ENCODE peak calls at places on chromosomes 11 and 22, in six cellular contexts. F, N, P, R, I and C are unnamed samples.

GRCh38 chr11:85742873-85743275 is 56.9 kb upstream of the CCDC89 start:
- DNase-seq in P (no peak), R (no peak), I (peak; percentile 79), N (no peak), F (no peak), C (no peak)

GRCh38 chr11:46543564-46543963 is 50.3 kb downstream of the AMBRA1 start:
- DNase-seq in R (no peak), I (no peak), F (no peak), N (no peak), P (no peak), C (no peak)

GRCh38 chr11:57704932-57705331 is 7.1 kb downstream of the MED19 start:
- DNase-seq in F (no peak), N (no peak), R (no peak), P (no peak), I (no peak), C (no peak)

GRCh38 chr11:65640483-65641207 is 2.7 kb downstream of the SIPA1 start:
- DNase-seq in R (no peak), P (no peak), I (no peak), F (no peak), N (no peak), C (no peak)

GRCh38 chr11:120608760-120609211 is 97.2 kb downstream of the GRIK4 start:
- DNase-seq in R (peak; percentile 22), N (peak; percentile 8), F (no peak), I (no peak), P (no peak), C (peak; percentile 77)

GRCh38 chr11:36273110-36273509 is 16.1 kb downstream of the COMMD9 start:
- DNase-seq in N (no peak), R (no peak), F (no peak), P (no peak), I (no peak), C (no peak)

GRCh38 chr11:106021181-106021966 is 666 bp downstream of the MSANTD4 start:
- DNase-seq in P (peak; percentile 71), F (no peak), I (no peak), R (peak; percentile 65), N (peak; percentile 85), C (no peak)

GRCh38 chr11:80320765-80321164 is 879.9 kb upstream of the TENM4 start:
- DNase-seq in P (no peak), N (no peak), F (no peak), R (no peak), I (no peak), C (peak; percentile 14)

GRCh38 chr11:30049214-30049613 is 32.4 kb upstream of the KCNA4 start:
- DNase-seq in N (no peak), F (no peak), P (no peak), R (no peak), I (no peak), C (no peak)

GRCh38 chr22:37563153-37564081 is 3.1 kb downstream of the CDC42EP1 start:
- DNase-seq in I (peak; percentile 95), R (peak; percentile 94), N (peak; percentile 78), F (peak; percentile 62), P (peak; percentile 96), C (no peak)

GRCh38 chr11:119461250-119461963 is 38.4 kb upstream of the THY1 start:
- DNase-seq in F (no peak), R (peak; percentile 30), I (peak; percentile 37), N (no peak), P (no peak), C (no peak)

GRCh38 chr22:34068011-34068410 is 147.7 kb upstream of the LARGE1 start:
- DNase-seq in I (no peak), R (no peak), N (no peak), P (no peak), F (no peak), C (no peak)

GRCh38 chr22:47156352-47157092 is 394.1 kb downstream of the TBC1D22A start:
- DNase-seq in R (no peak), I (no peak), N (no peak), F (no peak), P (no peak), C (no peak)

GRCh38 chr11:68213135-68213515 is at the start of gene KMT5B:
- DNase-seq in P (peak; percentile 57), I (no peak), R (peak; percentile 72), F (no peak), N (no peak), C (peak; percentile 85)

GRCh38 chr11:27075192-27075591 is 34.6 kb downstream of the BBOX1 start:
- DNase-seq in I (no peak), R (peak; percentile 30), P (peak; percentile 27), F (no peak), N (peak; percentile 25), C (no peak)

GRCh38 chr11:79415411-79415810 is 25.4 kb downstream of the TENM4 start:
- DNase-seq in F (no peak), P (peak; percentile 22), N (no peak), I (no peak), R (no peak), C (no peak)

GRCh38 chr11:46410021-46410420 is 18.4 kb upstream of the CHRM4 start:
- DNase-seq in F (no peak), P (no peak), R (no peak), N (no peak), I (no peak), C (peak; percentile 85)

GRCh38 chr22:30422481-30423295 is 2.9 kb upstream of the MTFP1 start:
- DNase-seq in N (peak; percentile 81), P (peak; percentile 98), F (no peak), R (peak; percentile 91), I (peak; percentile 97), C (peak; percentile 76)

GRCh38 chr11:116471608-116472007 is 301.2 kb downstream of the BUD13 start:
- DNase-seq in R (peak; percentile 88), N (peak; percentile 10), F (peak; percentile 3), P (peak; percentile 7), I (peak; percentile 65), C (no peak)

GRCh38 chr11:20647976-20648565 is 21.3 kb upstream of the NELL1 start:
- DNase-seq in F (peak; percentile 36), R (peak; percentile 62), I (peak; percentile 45), N (peak; percentile 8), P (peak; percentile 67), C (peak; percentile 69)

GRCh38 chr11:46295312-46295995 is 18.0 kb downstream of the CREB3L1 start:
- DNase-seq in R (peak; percentile 66), N (no peak), P (peak; percentile 74), F (no peak), I (peak; percentile 64), C (peak; percentile 99)

GRCh38 chr11:61069427-61069826 is 32.9 kb upstream of the CD5 start:
- DNase-seq in P (no peak), R (no peak), F (no peak), I (no peak), N (no peak), C (no peak)

GRCh38 chr11:116567721-116568242 is 205.0 kb downstream of the BUD13 start:
- DNase-seq in I (no peak), N (no peak), R (no peak), F (no peak), P (no peak), C (no peak)

DNA sequence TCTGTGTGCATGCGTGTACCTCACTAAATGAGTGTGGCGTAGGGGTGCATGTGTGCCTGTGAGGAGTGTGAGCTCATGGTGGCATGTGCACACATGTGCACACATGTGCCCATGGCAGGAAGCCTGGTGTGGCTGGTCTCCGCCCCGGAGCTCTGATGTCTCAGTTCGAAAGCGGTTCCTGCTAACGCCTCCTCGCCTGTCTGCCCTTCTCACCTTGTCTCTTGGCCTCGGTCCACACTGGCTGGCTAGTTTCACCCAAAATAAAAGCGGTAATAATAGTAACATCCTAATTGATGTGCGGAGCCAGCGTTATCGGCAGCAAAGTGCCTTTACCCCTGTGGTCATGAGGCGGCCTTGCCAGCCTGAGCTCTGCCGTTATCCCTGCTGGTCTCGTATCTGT is 1190.4 kb downstream of the BRD1 start:
- DNase-seq in F (no peak), I (no peak), R (no peak), P (no peak), N (no peak), C (no peak)
- H3K4me3 ChIP-seq in F (no peak overlapping the region), I (no peak overlapping the region), R (no peak overlapping the region), P (no peak overlapping the region), N (no peak overlapping the region), C (no peak overlapping the region)

DNA sequence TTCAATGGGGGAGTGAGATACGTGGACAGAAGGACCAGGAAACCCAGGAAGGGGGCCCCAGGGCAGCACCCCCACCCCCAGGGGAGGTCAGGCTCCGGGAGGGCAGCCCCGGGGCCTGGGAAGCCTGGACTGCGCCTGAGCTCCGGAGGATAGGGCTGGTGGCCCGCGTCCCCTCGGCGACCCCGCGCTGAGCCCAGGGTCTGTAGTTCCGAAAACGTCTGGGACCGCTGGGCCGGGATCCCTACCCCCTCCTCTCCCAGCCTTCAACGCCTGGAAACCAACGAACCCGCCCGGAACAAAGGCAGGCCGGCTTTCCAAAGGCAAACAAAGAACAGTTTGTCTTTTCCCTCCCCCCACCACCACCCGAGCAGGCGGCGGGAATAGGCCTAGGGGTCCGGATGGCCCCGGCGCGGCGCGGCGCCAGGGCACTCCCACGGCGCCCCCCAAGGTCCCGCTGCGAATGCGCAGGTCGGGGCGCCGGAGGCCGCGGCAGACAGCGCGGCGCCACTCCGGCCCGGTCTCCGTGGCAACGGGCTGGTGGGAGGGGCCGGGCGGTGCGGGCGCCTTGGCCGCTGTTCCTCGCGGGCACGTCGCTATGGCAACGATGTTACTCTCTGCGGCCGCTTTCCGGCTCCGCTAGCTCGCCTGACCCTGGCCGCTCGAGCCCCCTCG is 58.5 kb downstream of the IGLL1 start:
- DNase-seq in I (peak; percentile 66), R (peak; percentile 74), P (peak; percentile 75), N (peak; percentile 45), F (peak; percentile 62), C (peak; percentile 99)
- H3K4me3 ChIP-seq in I (peak overlapping the region; percentile 50), R (peak overlapping the region; percentile 58), P (peak overlapping the region; percentile 15), N (peak overlapping the region; percentile 45), F (peak overlapping the region; percentile 35), C (peak overlapping the region; percentile 54)

DNA sequence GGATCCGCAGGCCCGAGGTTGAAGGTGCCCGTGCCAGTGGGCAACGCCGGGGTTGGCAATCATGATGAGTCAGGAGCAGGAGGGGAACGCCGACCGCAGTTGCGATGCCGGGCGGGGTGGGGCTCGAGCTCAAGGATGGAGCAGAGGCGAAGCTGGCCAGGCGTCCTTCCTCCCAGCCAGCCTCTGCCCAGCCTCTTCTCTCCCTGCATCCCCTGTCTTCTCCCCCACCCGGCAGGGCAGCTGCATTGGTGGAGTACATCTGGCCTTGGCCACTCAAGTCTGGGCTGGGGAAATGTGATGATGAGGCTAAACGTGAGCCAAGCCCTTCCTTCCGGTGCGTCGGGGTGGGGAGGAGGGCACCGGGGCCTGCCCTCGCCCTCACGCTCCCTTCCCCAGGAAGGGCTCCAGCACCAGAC is 3.9 kb downstream of the IFITM10 start:
- DNase-seq in R (no peak), N (no peak), P (no peak), I (peak; percentile 89), F (no peak), C (peak; percentile 65)
- H3K4me3 ChIP-seq in R (no peak overlapping the region), N (no peak overlapping the region), P (no peak overlapping the region), I (peak overlapping the region; percentile 74), F (no peak overlapping the region), C (no peak overlapping the region)

DNA sequence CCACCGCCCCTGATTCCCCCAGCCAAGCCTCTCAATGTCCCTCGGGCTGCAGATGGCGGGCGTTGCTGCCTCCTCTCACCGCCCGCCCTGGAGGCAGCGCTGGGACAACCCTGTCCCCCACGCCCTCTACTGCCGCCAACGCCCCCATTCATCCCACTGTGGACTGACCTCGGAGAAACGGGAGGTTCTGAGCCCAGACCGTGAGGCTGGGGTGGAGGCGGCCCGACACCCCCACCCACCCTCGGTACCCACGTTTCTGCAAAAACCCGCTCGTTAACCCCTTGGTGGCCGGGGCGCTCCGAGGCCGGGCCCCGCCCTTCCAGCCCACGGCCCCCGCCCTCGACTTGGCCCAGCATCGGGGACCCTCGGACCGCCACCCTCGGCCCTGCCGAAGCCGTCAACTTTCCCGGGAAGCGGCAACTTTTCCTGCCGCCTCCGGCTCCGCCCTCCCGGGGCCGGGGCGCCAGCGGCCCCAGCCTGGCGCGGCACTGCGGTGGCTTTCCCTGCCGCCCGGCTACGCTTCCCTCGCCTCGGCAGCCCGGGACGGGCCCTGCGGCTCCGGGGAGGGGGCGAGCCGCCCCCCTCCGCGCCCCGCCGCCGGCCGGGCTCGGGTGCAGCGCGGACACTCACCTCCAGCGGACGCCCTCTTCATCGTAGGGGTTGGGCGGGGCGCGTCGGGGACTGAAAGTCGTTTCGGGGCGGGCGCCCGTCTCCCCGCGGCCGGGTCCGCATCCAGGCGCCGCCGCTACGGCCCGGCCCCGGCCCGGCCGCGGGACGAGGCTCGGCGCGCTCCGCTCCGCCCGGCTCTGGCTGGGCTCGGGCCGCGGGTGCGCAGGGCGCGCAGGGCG is 453 bp downstream of the RTN4R start:
- DNase-seq in F (no peak), R (no peak), I (peak; percentile 4), P (no peak), N (no peak), C (peak; percentile 88)
- H3K4me3 ChIP-seq in F (peak overlapping the region; percentile 30), R (no peak overlapping the region), I (peak overlapping the region; percentile 60), P (no peak overlapping the region), N (no peak overlapping the region), C (peak overlapping the region; percentile 57)